ENCODE peak calls at places on chromosomes 7 and 10, in ten cellular contexts. One of them, this sample, is unnamed.

GRCh38 chr10:113927440-113927839 is 73.0 kb downstream of the NHLRC2 start:
- DNase-seq in activated CD4-positive, alpha-beta T cell treated with anti-CD3 and anti-CD28 coated beads, Interleukin-2, amount 10 ng/mL, durations not matched to agents 7 days and 5 days: no peak
- DNase-seq in Panc1: no peak
- DNase-seq in T-helper 2 cell: no peak
- DNase-seq in Karpas-422: no peak
- DNase-seq in NCI-H1092: no peak
- DNase-seq in LoVo: no peak
- DNase-seq in NCI-H2029: peak; percentile 1
- DNase-seq in NCI-H1105 treated with DMSO at 0.1 percent for 48 hours: no peak
- DNase-seq in NCI-H146: peak; percentile 63
- DNase-seq in this sample: no peak

GRCh38 chr7:142457146-142457703 is 199.4 kb upstream of the PRSS58 start:
- DNase-seq in NCI-H2029: no peak
- DNase-seq in Panc1: no peak
- DNase-seq in NCI-H146: no peak
- DNase-seq in LoVo: no peak
- DNase-seq in activated CD4-positive, alpha-beta T cell treated with anti-CD3 and anti-CD28 coated beads, Interleukin-2, amount 10 ng/mL, durations not matched to agents 7 days and 5 days: no peak
- DNase-seq in Karpas-422: no peak
- DNase-seq in NCI-H1092: no peak
- DNase-seq in NCI-H1105 treated with DMSO at 0.1 percent for 48 hours: no peak
- DNase-seq in T-helper 2 cell: no peak
- DNase-seq in this sample: no peak

GRCh38 chr10:20897146-20897834 is at the start of gene NEBL:
- DNase-seq in NCI-H146: no peak
- DNase-seq in T-helper 2 cell: no peak
- DNase-seq in LoVo: no peak
- DNase-seq in NCI-H1105 treated with DMSO at 0.1 percent for 48 hours: no peak
- DNase-seq in NCI-H2029: no peak
- DNase-seq in Karpas-422: no peak
- DNase-seq in Panc1: no peak
- DNase-seq in activated CD4-positive, alpha-beta T cell treated with anti-CD3 and anti-CD28 coated beads, Interleukin-2, amount 10 ng/mL, durations not matched to agents 7 days and 5 days: no peak
- DNase-seq in NCI-H1092: no peak
- DNase-seq in this sample: no peak

GRCh38 chr10:25036381-25036780 is 20.0 kb downstream of the THNSL1 start:
- DNase-seq in LoVo: no peak
- DNase-seq in Panc1: no peak
- DNase-seq in NCI-H1092: no peak
- DNase-seq in NCI-H1105 treated with DMSO at 0.1 percent for 48 hours: no peak
- DNase-seq in Karpas-422: no peak
- DNase-seq in NCI-H146: no peak
- DNase-seq in NCI-H2029: no peak
- DNase-seq in T-helper 2 cell: no peak
- DNase-seq in activated CD4-positive, alpha-beta T cell treated with anti-CD3 and anti-CD28 coated beads, Interleukin-2, amount 10 ng/mL, durations not matched to agents 7 days and 5 days: no peak
- DNase-seq in this sample: no peak

GRCh38 chr10:102710604-102711003 is 3.6 kb downstream of the ARL3 start:
- DNase-seq in Karpas-422: peak; percentile 65
- DNase-seq in NCI-H2029: no peak
- DNase-seq in LoVo: no peak
- DNase-seq in NCI-H146: no peak
- DNase-seq in activated CD4-positive, alpha-beta T cell treated with anti-CD3 and anti-CD28 coated beads, Interleukin-2, amount 10 ng/mL, durations not matched to agents 7 days and 5 days: no peak
- DNase-seq in NCI-H1105 treated with DMSO at 0.1 percent for 48 hours: no peak
- DNase-seq in NCI-H1092: no peak
- DNase-seq in T-helper 2 cell: no peak
- DNase-seq in Panc1: no peak
- DNase-seq in this sample: no peak

GRCh38 chr10:22420787-22421517 is 75.7 kb downstream of the SPAG6 start:
- DNase-seq in NCI-H1105 treated with DMSO at 0.1 percent for 48 hours: peak; percentile 1
- DNase-seq in Panc1: no peak
- DNase-seq in T-helper 2 cell: no peak
- DNase-seq in NCI-H2029: no peak
- DNase-seq in Karpas-422: peak; percentile 54
- DNase-seq in activated CD4-positive, alpha-beta T cell treated with anti-CD3 and anti-CD28 coated beads, Interleukin-2, amount 10 ng/mL, durations not matched to agents 7 days and 5 days: no peak
- DNase-seq in NCI-H1092: no peak
- DNase-seq in NCI-H146: no peak
- DNase-seq in LoVo: no peak
- DNase-seq in this sample: no peak

GRCh38 chr7:39453743-39454355 is 112.4 kb upstream of the YAE1 start:
- DNase-seq in T-helper 2 cell: no peak
- DNase-seq in Karpas-422: peak; percentile 87
- DNase-seq in NCI-H146: peak; percentile 22
- DNase-seq in LoVo: peak; percentile 41
- DNase-seq in NCI-H1092: peak; percentile 5
- DNase-seq in NCI-H2029: no peak
- DNase-seq in NCI-H1105 treated with DMSO at 0.1 percent for 48 hours: peak; percentile 53
- DNase-seq in Panc1: peak; percentile 27
- DNase-seq in activated CD4-positive, alpha-beta T cell treated with anti-CD3 and anti-CD28 coated beads, Interleukin-2, amount 10 ng/mL, durations not matched to agents 7 days and 5 days: peak; percentile 73
- DNase-seq in this sample: no peak

GRCh38 chr7:104978460-104978859 is 35.5 kb upstream of the KMT2E start:
- DNase-seq in T-helper 2 cell: no peak
- DNase-seq in NCI-H1092: no peak
- DNase-seq in NCI-H2029: no peak
- DNase-seq in NCI-H146: no peak
- DNase-seq in Karpas-422: no peak
- DNase-seq in Panc1: no peak
- DNase-seq in NCI-H1105 treated with DMSO at 0.1 percent for 48 hours: no peak
- DNase-seq in LoVo: no peak
- DNase-seq in activated CD4-positive, alpha-beta T cell treated with anti-CD3 and anti-CD28 coated beads, Interleukin-2, amount 10 ng/mL, durations not matched to agents 7 days and 5 days: no peak
- DNase-seq in this sample: no peak

This sample was measured in NCI-H2107.